ENCODE peak calls at places on chromosomes 12 and 14, in five cellular contexts. One of them, this sample, is unnamed.

GRCh38 chr14:104977008-104977680 is 1.0 kb downstream of the AHNAK2 start:
- DNase-seq in lower lobe of right lung: peak; percentile 47
- DNase-seq in astrocyte of the spinal cord: no peak
- DNase-seq in osteocyte: no peak
- DNase-seq in left lung: peak; percentile 68
- DNase-seq in this sample: no peak

GRCh38 chr12:47236109-47236714 is 156.5 kb upstream of the AMIGO2 start:
- DNase-seq in lower lobe of right lung: no peak
- DNase-seq in osteocyte: no peak
- DNase-seq in left lung: no peak
- DNase-seq in astrocyte of the spinal cord: peak; percentile 85
- DNase-seq in this sample: no peak

GRCh38 chr14:61894452-61895077 is 132.3 kb downstream of the SNAPC1 start:
- DNase-seq in osteocyte: no peak
- DNase-seq in lower lobe of right lung: peak; percentile 66
- DNase-seq in left lung: no peak
- DNase-seq in astrocyte of the spinal cord: peak; percentile 53
- DNase-seq in this sample: no peak

GRCh38 chr14:72736791-72737559 is 156.9 kb downstream of the DPF3 start:
- DNase-seq in lower lobe of right lung: no peak
- DNase-seq in osteocyte: no peak
- DNase-seq in astrocyte of the spinal cord: peak; percentile 44
- DNase-seq in left lung: no peak
- DNase-seq in this sample: no peak

GRCh38 chr12:104702565-104703139 is 245.9 kb downstream of the CHST11 start:
- DNase-seq in left lung: no peak
- DNase-seq in osteocyte: no peak
- DNase-seq in lower lobe of right lung: no peak
- DNase-seq in astrocyte of the spinal cord: peak; percentile 18
- DNase-seq in this sample: no peak

GRCh38 chr14:77315115-77315944 is 5.4 kb downstream of the POMT2 start:
- DNase-seq in lower lobe of right lung: no peak
- DNase-seq in left lung: no peak
- DNase-seq in osteocyte: no peak
- DNase-seq in astrocyte of the spinal cord: no peak
- DNase-seq in this sample: no peak

GRCh38 chr14:102898776-102899515 is 23.5 kb upstream of the AMN start:
- DNase-seq in lower lobe of right lung: no peak
- DNase-seq in left lung: no peak
- DNase-seq in astrocyte of the spinal cord: no peak
- DNase-seq in osteocyte: no peak
- DNase-seq in this sample: no peak

GRCh38 chr12:3003593-3003992 is 44.4 kb downstream of the TEAD4 start:
- DNase-seq in left lung: no peak
- DNase-seq in osteocyte: no peak
- DNase-seq in lower lobe of right lung: no peak
- DNase-seq in astrocyte of the spinal cord: no peak
- DNase-seq in this sample: no peak

GRCh38 chr12:34605955-34606748 is 583.9 kb downstream of the ALG10 start:
- DNase-seq in lower lobe of right lung: peak; percentile 22
- DNase-seq in left lung: peak; percentile 37
- DNase-seq in astrocyte of the spinal cord: no peak
- DNase-seq in osteocyte: no peak
- DNase-seq in this sample: peak; percentile 54

GRCh38 chr12:131242741-131243496 is 289.2 kb downstream of the ADGRD1 start:
- DNase-seq in osteocyte: no peak
- DNase-seq in astrocyte of the spinal cord: no peak
- DNase-seq in lower lobe of right lung: no peak
- DNase-seq in left lung: no peak
- DNase-seq in this sample: no peak

GRCh38 chr12:122681814-122682213 is 21.3 kb downstream of the HCAR2 start:
- DNase-seq in astrocyte of the spinal cord: peak; percentile 23
- DNase-seq in left lung: no peak
- DNase-seq in lower lobe of right lung: no peak
- DNase-seq in osteocyte: no peak
- DNase-seq in this sample: no peak

GRCh38 chr14:55583942-55584468 is 4.0 kb downstream of the KTN1 start:
- DNase-seq in left lung: no peak
- DNase-seq in lower lobe of right lung: no peak
- DNase-seq in osteocyte: no peak
- DNase-seq in astrocyte of the spinal cord: no peak
- DNase-seq in this sample: no peak

GRCh38 chr12:119179335-119180021 is 747 bp downstream of the HSPB8 start:
- DNase-seq in left lung: peak; percentile 60
- DNase-seq in lower lobe of right lung: no peak
- DNase-seq in osteocyte: no peak
- DNase-seq in astrocyte of the spinal cord: peak; percentile 37
- DNase-seq in this sample: no peak

GRCh38 chr14:105927094-105927475 is 400.7 kb downstream of the TMEM121 start:
- DNase-seq in lower lobe of right lung: peak; percentile 33
- DNase-seq in astrocyte of the spinal cord: no peak
- DNase-seq in left lung: peak; percentile 60
- DNase-seq in osteocyte: no peak
- DNase-seq in this sample: no peak

GRCh38 chr12:130420071-130420470 is 82.4 kb downstream of the PIWIL1 start:
- DNase-seq in osteocyte: no peak
- DNase-seq in lower lobe of right lung: no peak
- DNase-seq in astrocyte of the spinal cord: no peak
- DNase-seq in left lung: no peak
- DNase-seq in this sample: no peak

GRCh38 chr12:119835068-119835467 is 42.1 kb downstream of the CIT start:
- DNase-seq in astrocyte of the spinal cord: no peak
- DNase-seq in left lung: no peak
- DNase-seq in lower lobe of right lung: no peak
- DNase-seq in osteocyte: no peak
- DNase-seq in this sample: no peak

GRCh38 chr14:99590746-99591555 is 13.1 kb downstream of the CCDC85C start:
- DNase-seq in osteocyte: no peak
- DNase-seq in left lung: peak; percentile 62
- DNase-seq in lower lobe of right lung: no peak
- DNase-seq in astrocyte of the spinal cord: peak; percentile 58
- DNase-seq in this sample: no peak

GRCh38 chr12:71160585-71160984 is 2.8 kb upstream of the TSPAN8 start:
- DNase-seq in astrocyte of the spinal cord: no peak
- DNase-seq in left lung: no peak
- DNase-seq in lower lobe of right lung: no peak
- DNase-seq in osteocyte: no peak
- DNase-seq in this sample: no peak

GRCh38 chr12:95615735-95616134 is 64.5 kb upstream of the USP44 start:
- DNase-seq in lower lobe of right lung: no peak
- DNase-seq in left lung: no peak
- DNase-seq in astrocyte of the spinal cord: no peak
- DNase-seq in osteocyte: no peak
- DNase-seq in this sample: no peak

GRCh38 chr14:30874120-30874998 is at the start of gene COCH:
- DNase-seq in astrocyte of the spinal cord: no peak
- DNase-seq in lower lobe of right lung: peak; percentile 47
- DNase-seq in osteocyte: no peak
- DNase-seq in left lung: peak; percentile 84
- DNase-seq in this sample: peak; percentile 70

GRCh38 chr12:78959556-78959955 is 95.0 kb downstream of the SYT1 start:
- DNase-seq in lower lobe of right lung: no peak
- DNase-seq in osteocyte: no peak
- DNase-seq in left lung: no peak
- DNase-seq in astrocyte of the spinal cord: no peak
- DNase-seq in this sample: no peak

GRCh38 chr12:30098677-30099076 is 314.9 kb upstream of the TMTC1 start:
- DNase-seq in lower lobe of right lung: no peak
- DNase-seq in astrocyte of the spinal cord: no peak
- DNase-seq in left lung: no peak
- DNase-seq in osteocyte: no peak
- DNase-seq in this sample: no peak

GRCh38 chr12:28884861-28885260 is 264.2 kb upstream of the FAR2 start:
- DNase-seq in left lung: no peak
- DNase-seq in astrocyte of the spinal cord: no peak
- DNase-seq in osteocyte: no peak
- DNase-seq in lower lobe of right lung: no peak
- DNase-seq in this sample: no peak

GRCh38 chr14:90777830-90778467 is 38.3 kb downstream of the TTC7B start:
- DNase-seq in astrocyte of the spinal cord: no peak
- DNase-seq in left lung: no peak
- DNase-seq in lower lobe of right lung: peak; percentile 73
- DNase-seq in osteocyte: no peak
- DNase-seq in this sample: no peak

GRCh38 chr12:91326043-91327027 is 143.7 kb upstream of the DCN start:
- DNase-seq in astrocyte of the spinal cord: peak; percentile 75
- DNase-seq in lower lobe of right lung: no peak
- DNase-seq in osteocyte: no peak
- DNase-seq in left lung: no peak
- DNase-seq in this sample: no peak

GRCh38 chr14:50038398-50039119 is 77.8 kb downstream of the VCPKMT start:
- DNase-seq in astrocyte of the spinal cord: peak; percentile 93
- DNase-seq in left lung: no peak
- DNase-seq in lower lobe of right lung: no peak
- DNase-seq in osteocyte: no peak
- DNase-seq in this sample: no peak

GRCh38 chr14:53971501-53971900 is 14.9 kb upstream of the BMP4 start:
- DNase-seq in osteocyte: no peak
- DNase-seq in left lung: no peak
- DNase-seq in astrocyte of the spinal cord: no peak
- DNase-seq in lower lobe of right lung: no peak
- DNase-seq in this sample: no peak

GRCh38 chr12:92505373-92506340 is 197.1 kb upstream of the PLEKHG7 start:
- DNase-seq in astrocyte of the spinal cord: peak; percentile 41
- DNase-seq in left lung: no peak
- DNase-seq in osteocyte: peak; percentile 85
- DNase-seq in lower lobe of right lung: peak; percentile 59
- DNase-seq in this sample: no peak

GRCh38 chr12:56932146-56932545 is 2.1 kb downstream of the SDR9C7 start:
- DNase-seq in astrocyte of the spinal cord: no peak
- DNase-seq in osteocyte: no peak
- DNase-seq in lower lobe of right lung: no peak
- DNase-seq in left lung: no peak
- DNase-seq in this sample: peak; percentile 20

GRCh38 chr12:96401061-96401871 is 1.0 kb upstream of the CDK17 start:
- DNase-seq in osteocyte: no peak
- DNase-seq in astrocyte of the spinal cord: peak; percentile 91
- DNase-seq in left lung: no peak
- DNase-seq in lower lobe of right lung: no peak
- DNase-seq in this sample: no peak

GRCh38 chr14:68791078-68791983 is 1.5 kb downstream of the ZFP36L1 start:
- DNase-seq in left lung: no peak
- DNase-seq in lower lobe of right lung: no peak
- DNase-seq in osteocyte: no peak
- DNase-seq in astrocyte of the spinal cord: peak; percentile 51
- DNase-seq in this sample: peak; percentile 60

GRCh38 chr14:95156765-95157194 is 549 bp downstream of the DICER1 start:
- DNase-seq in osteocyte: no peak
- DNase-seq in astrocyte of the spinal cord: no peak
- DNase-seq in lower lobe of right lung: peak; percentile 74
- DNase-seq in left lung: peak; percentile 91
- DNase-seq in this sample: peak; percentile 73

GRCh38 chr12:25817166-25817565 is 141.3 kb upstream of the RASSF8 start:
- DNase-seq in lower lobe of right lung: no peak
- DNase-seq in osteocyte: no peak
- DNase-seq in left lung: no peak
- DNase-seq in astrocyte of the spinal cord: no peak
- DNase-seq in this sample: no peak

GRCh38 chr12:25438638-25439037 is 114.4 kb downstream of the LMNTD1 start:
- DNase-seq in osteocyte: no peak
- DNase-seq in astrocyte of the spinal cord: peak; percentile 67
- DNase-seq in left lung: no peak
- DNase-seq in lower lobe of right lung: no peak
- DNase-seq in this sample: no peak

GRCh38 chr12:107267604-107268003 is 174.3 kb upstream of the CRY1 start:
- DNase-seq in osteocyte: no peak
- DNase-seq in astrocyte of the spinal cord: no peak
- DNase-seq in left lung: no peak
- DNase-seq in lower lobe of right lung: no peak
- DNase-seq in this sample: no peak
- TF ChIP-seq CTCF in osteocyte: no peak
- TF ChIP-seq CTCF in astrocyte of the spinal cord: no peak
- TF ChIP-seq CTCF in left lung: no peak
- TF ChIP-seq CTCF in lower lobe of right lung: no peak
- TF ChIP-seq CTCF in this sample: no peak

GRCh38 chr12:64124511-64125197 is 97.4 kb downstream of the KICS2 start:
- DNase-seq in osteocyte: no peak
- DNase-seq in left lung: no peak
- DNase-seq in astrocyte of the spinal cord: no peak
- DNase-seq in lower lobe of right lung: no peak
- DNase-seq in this sample: no peak

GRCh38 chr12:64123448-64123847 is 98.6 kb downstream of the KICS2 start:
- DNase-seq in lower lobe of right lung: no peak
- DNase-seq in left lung: no peak
- DNase-seq in osteocyte: no peak
- DNase-seq in astrocyte of the spinal cord: no peak
- DNase-seq in this sample: no peak

GRCh38 chr12:64125913-64126312 is 96.2 kb downstream of the KICS2 start:
- DNase-seq in left lung: no peak
- DNase-seq in osteocyte: no peak
- DNase-seq in astrocyte of the spinal cord: no peak
- DNase-seq in lower lobe of right lung: no peak
- DNase-seq in this sample: no peak

GRCh38 chr12:64127811-64128210 is 94.3 kb downstream of the KICS2 start:
- DNase-seq in osteocyte: no peak
- DNase-seq in lower lobe of right lung: no peak
- DNase-seq in astrocyte of the spinal cord: no peak
- DNase-seq in left lung: no peak
- DNase-seq in this sample: no peak
- TF ChIP-seq CTCF in osteocyte: no peak
- TF ChIP-seq CTCF in lower lobe of right lung: no peak
- TF ChIP-seq CTCF in astrocyte of the spinal cord: no peak
- TF ChIP-seq CTCF in left lung: no peak
- TF ChIP-seq CTCF in this sample: no peak

DNA sequence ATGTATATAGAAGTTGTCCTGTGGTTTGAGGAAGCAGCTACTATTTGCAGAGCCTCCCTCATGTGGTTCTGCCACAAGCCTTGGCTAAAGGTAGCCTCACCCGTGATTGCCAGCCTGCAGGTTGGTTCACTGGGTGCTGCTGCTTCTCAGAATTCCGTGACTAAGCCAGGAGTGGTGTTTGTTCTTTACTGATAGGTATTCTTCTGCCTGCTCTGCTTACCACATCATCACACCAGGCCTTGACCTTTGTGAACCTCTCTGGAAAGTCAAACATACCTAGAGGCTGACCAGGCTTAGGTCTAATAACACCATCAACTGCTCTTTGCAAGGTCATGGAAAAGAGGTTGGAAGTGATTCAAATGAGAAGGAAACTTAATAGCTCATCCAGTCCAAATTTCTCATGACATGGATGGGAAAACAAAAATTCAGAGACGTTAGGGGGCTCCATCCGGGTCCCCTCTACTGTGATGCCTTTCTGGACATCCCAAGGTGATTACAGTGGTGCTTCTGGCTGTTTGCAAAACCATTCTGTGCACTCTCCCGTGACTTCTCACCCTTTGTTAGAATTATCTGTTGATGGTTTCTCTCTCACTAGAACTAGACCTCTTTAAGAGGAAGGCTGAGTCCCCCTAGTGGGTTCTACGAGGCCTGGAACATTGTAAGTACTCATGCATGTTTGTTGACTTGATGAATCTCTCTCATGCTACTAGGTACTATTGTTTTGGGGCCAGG is 8.5 kb upstream of the SOCS2 start:
- DNase-seq in osteocyte: no peak
- DNase-seq in left lung: no peak
- DNase-seq in lower lobe of right lung: no peak
- DNase-seq in astrocyte of the spinal cord: peak; percentile 11
- DNase-seq in this sample: no peak
- TF ChIP-seq CTCF in osteocyte: peak; percentile 48
- TF ChIP-seq CTCF in left lung: no peak
- TF ChIP-seq CTCF in lower lobe of right lung: no peak
- TF ChIP-seq CTCF in astrocyte of the spinal cord: peak; percentile 47
- TF ChIP-seq CTCF in this sample: peak; percentile 29

GRCh38 chr12:63047146-63047545 is 103.9 kb downstream of the AVPR1A start:
- DNase-seq in left lung: no peak
- DNase-seq in astrocyte of the spinal cord: no peak
- DNase-seq in lower lobe of right lung: no peak
- DNase-seq in osteocyte: no peak
- DNase-seq in this sample: no peak
- TF ChIP-seq CTCF in left lung: no peak
- TF ChIP-seq CTCF in astrocyte of the spinal cord: no peak
- TF ChIP-seq CTCF in lower lobe of right lung: no peak
- TF ChIP-seq CTCF in osteocyte: no peak
- TF ChIP-seq CTCF in this sample: no peak

This sample was measured in type B pancreatic cell.